ENCODE peak calls at places on chromosomes 12 and 14, in four cellular contexts. One of them, this sample, is unnamed.

GRCh38 chr12:52831251-52831650 is 2.9 kb downstream of the KRT79 start:
- DNase-seq in HCT116: no peak
- DNase-seq in stomach: no peak
- DNase-seq in spleen: peak; percentile 69
- DNase-seq in this sample: no peak

GRCh38 chr12:107396991-107397390 is 288.6 kb upstream of the PWP1 start:
- DNase-seq in HCT116: no peak
- DNase-seq in stomach: no peak
- DNase-seq in spleen: no peak
- DNase-seq in this sample: no peak

GRCh38 chr14:61461808-61462275 is 140.5 kb downstream of the PRKCH start:
- DNase-seq in HCT116: peak; percentile 34
- DNase-seq in spleen: no peak
- DNase-seq in stomach: no peak
- DNase-seq in this sample: no peak

GRCh38 chr12:119340604-119341003 is 6.1 kb downstream of the CCDC60 start:
- DNase-seq in HCT116: no peak
- DNase-seq in stomach: no peak
- DNase-seq in spleen: no peak
- DNase-seq in this sample: no peak

GRCh38 chr14:106657460-106657859 is 1131.1 kb downstream of the TMEM121 start:
- DNase-seq in HCT116: no peak
- DNase-seq in spleen: peak; percentile 82
- DNase-seq in stomach: no peak
- DNase-seq in this sample: no peak

GRCh38 chr14:100528962-100529560 is 58.2 kb downstream of the BEGAIN start:
- DNase-seq in spleen: peak; percentile 66
- DNase-seq in HCT116: no peak
- DNase-seq in stomach: peak; percentile 24
- DNase-seq in this sample: no peak

GRCh38 chr14:56004807-56005579 is 113.2 kb upstream of the PELI2 start:
- DNase-seq in spleen: no peak
- DNase-seq in stomach: peak; percentile 53
- DNase-seq in HCT116: no peak
- DNase-seq in this sample: no peak

GRCh38 chr12:46675736-46676135 is 150.1 kb downstream of the SLC38A4 start:
- DNase-seq in spleen: no peak
- DNase-seq in stomach: no peak
- DNase-seq in HCT116: no peak
- DNase-seq in this sample: peak; percentile 31

GRCh38 chr12:72632286-72632685 is 360.1 kb downstream of the TRHDE start:
- DNase-seq in HCT116: no peak
- DNase-seq in spleen: no peak
- DNase-seq in stomach: no peak
- DNase-seq in this sample: no peak

GRCh38 chr14:50100824-50101223 is 15.5 kb downstream of the VCPKMT start:
- DNase-seq in stomach: no peak
- DNase-seq in HCT116: no peak
- DNase-seq in spleen: no peak
- DNase-seq in this sample: no peak

GRCh38 chr12:126309278-126309677 is 1244.0 kb downstream of the AACS start:
- DNase-seq in stomach: no peak
- DNase-seq in spleen: no peak
- DNase-seq in HCT116: no peak
- DNase-seq in this sample: no peak

GRCh38 chr12:104477812-104478388 is 21.2 kb downstream of the CHST11 start:
- DNase-seq in HCT116: no peak
- DNase-seq in spleen: no peak
- DNase-seq in stomach: no peak
- DNase-seq in this sample: no peak
- H3K4me1 ChIP-seq in HCT116: peaks cover 6% of the 10 kb centered on the region
- H3K4me1 ChIP-seq in spleen: peaks cover 89% of the 10 kb centered on the region
- H3K4me1 ChIP-seq in stomach: peaks cover 20% of the 10 kb centered on the region
- H3K4me1 ChIP-seq in this sample: peaks cover 37% of the 10 kb centered on the region

GRCh38 chr14:39492267-39492666 is 60.0 kb upstream of the FBXO33 start:
- DNase-seq in spleen: no peak
- DNase-seq in stomach: no peak
- DNase-seq in HCT116: no peak
- DNase-seq in this sample: no peak

GRCh38 chr14:39491134-39491541 is 58.9 kb upstream of the FBXO33 start:
- DNase-seq in HCT116: peak; percentile 22
- DNase-seq in stomach: no peak
- DNase-seq in spleen: no peak
- DNase-seq in this sample: no peak

GRCh38 chr14:39483682-39484081 is 51.4 kb upstream of the FBXO33 start:
- DNase-seq in HCT116: no peak
- DNase-seq in spleen: no peak
- DNase-seq in stomach: no peak
- DNase-seq in this sample: no peak

DNA sequence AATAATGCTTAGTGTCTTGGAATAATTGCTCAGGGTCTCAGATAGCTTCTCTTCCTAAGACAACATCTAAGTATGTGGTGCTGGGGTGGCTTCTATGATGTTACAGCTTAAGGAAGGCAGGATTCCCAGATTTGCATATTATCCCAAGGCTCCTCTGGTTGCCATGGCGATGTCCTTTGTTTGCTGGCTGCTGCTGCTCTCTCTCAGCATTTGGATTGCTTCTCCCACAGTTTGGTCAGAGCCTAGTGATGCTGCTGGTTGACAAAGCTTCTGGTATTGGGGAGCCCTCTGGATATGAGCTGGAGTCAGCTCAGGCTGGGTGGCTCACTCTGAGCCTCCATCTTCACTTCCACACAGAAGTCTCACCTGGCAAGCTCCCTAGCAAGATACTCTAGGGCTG is 56.4 kb upstream of the FBXO33 start:
- DNase-seq in HCT116: no peak
- DNase-seq in spleen: no peak
- DNase-seq in stomach: no peak
- DNase-seq in this sample: no peak
- TF ChIP-seq POLR2AphosphoS5 in HCT116: no peak
- TF ChIP-seq POLR2AphosphoS5 in spleen: no peak
- TF ChIP-seq POLR2AphosphoS5 in stomach: no peak
- TF ChIP-seq POLR2AphosphoS5 in this sample: no peak

GRCh38 chr12:664075-664778 is 982 bp upstream of the NINJ2 start:
- DNase-seq in HCT116: no peak
- DNase-seq in spleen: no peak
- DNase-seq in stomach: no peak
- DNase-seq in this sample: no peak

GRCh38 chr12:666066-666465 is 2.8 kb upstream of the NINJ2 start:
- DNase-seq in stomach: no peak
- DNase-seq in HCT116: no peak
- DNase-seq in spleen: no peak
- DNase-seq in this sample: no peak

GRCh38 chr12:662541-663292 is 528 bp downstream of the NINJ2 start:
- DNase-seq in spleen: no peak
- DNase-seq in HCT116: no peak
- DNase-seq in stomach: no peak
- DNase-seq in this sample: no peak

GRCh38 chr12:663293-663871 is at the start of gene NINJ2:
- DNase-seq in HCT116: no peak
- DNase-seq in stomach: no peak
- DNase-seq in spleen: no peak
- DNase-seq in this sample: no peak

DNA sequence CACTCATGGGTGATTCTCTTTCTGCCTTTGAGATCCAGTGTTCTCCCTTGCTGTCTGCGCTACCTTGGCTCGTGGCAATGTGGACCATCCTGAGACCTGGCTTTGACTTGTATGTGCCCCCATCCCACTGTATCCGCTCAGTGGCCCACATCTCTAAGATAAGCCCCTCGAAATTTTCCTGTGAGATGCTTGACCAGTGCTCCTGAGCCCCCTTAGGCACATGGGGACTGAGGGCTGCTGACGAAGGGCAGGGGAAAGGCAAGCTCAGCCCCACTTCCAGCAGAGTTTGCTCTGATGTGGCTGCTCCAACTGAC is 1.5 kb upstream of the NINJ2 start:
- DNase-seq in spleen: no peak
- DNase-seq in HCT116: no peak
- DNase-seq in stomach: no peak
- DNase-seq in this sample: no peak
- H3K4me1 ChIP-seq in spleen: peaks cover 34% of the 10 kb centered on the region
- H3K4me1 ChIP-seq in HCT116: no peaks in the 10 kb centered on the region
- H3K4me1 ChIP-seq in stomach: no peaks in the 10 kb centered on the region
- H3K4me1 ChIP-seq in this sample: peaks cover 14% of the 10 kb centered on the region

DNA sequence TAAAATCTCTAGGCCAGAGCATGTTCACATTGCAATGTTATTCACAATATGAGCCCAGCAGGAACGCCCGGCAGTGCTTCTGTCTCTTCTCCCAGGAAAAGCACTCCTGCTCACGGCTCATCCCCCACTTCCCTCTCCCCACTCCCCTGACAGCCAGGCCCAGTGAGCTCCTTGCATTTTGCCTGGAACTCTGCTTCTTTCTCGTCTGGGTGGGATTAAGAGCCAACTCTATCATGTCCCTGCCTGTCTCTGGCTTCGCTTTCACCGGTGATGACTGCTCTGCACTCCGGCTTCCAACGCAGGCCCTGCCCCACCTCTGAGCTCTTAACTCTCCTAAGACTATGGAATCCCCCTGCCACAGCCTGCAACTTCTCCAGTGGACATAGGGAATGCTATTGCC is 2.5 kb downstream of the PLEK2 start:
- DNase-seq in stomach: no peak
- DNase-seq in HCT116: no peak
- DNase-seq in spleen: no peak
- DNase-seq in this sample: no peak
- TF ChIP-seq POLR2AphosphoS5 in stomach: no peak
- TF ChIP-seq POLR2AphosphoS5 in HCT116: no peak
- TF ChIP-seq POLR2AphosphoS5 in spleen: no peak
- TF ChIP-seq POLR2AphosphoS5 in this sample: no peak

GRCh38 chr12:108712164-108712924 is 19.0 kb downstream of the CORO1C start:
- DNase-seq in HCT116: no peak
- DNase-seq in spleen: no peak
- DNase-seq in stomach: no peak
- DNase-seq in this sample: no peak
- H3K4me1 ChIP-seq in HCT116: no peaks in the 10 kb centered on the region
- H3K4me1 ChIP-seq in spleen: peaks cover 50% of the 10 kb centered on the region
- H3K4me1 ChIP-seq in stomach: peaks cover 58% of the 10 kb centered on the region
- H3K4me1 ChIP-seq in this sample: peaks cover 29% of the 10 kb centered on the region

DNA sequence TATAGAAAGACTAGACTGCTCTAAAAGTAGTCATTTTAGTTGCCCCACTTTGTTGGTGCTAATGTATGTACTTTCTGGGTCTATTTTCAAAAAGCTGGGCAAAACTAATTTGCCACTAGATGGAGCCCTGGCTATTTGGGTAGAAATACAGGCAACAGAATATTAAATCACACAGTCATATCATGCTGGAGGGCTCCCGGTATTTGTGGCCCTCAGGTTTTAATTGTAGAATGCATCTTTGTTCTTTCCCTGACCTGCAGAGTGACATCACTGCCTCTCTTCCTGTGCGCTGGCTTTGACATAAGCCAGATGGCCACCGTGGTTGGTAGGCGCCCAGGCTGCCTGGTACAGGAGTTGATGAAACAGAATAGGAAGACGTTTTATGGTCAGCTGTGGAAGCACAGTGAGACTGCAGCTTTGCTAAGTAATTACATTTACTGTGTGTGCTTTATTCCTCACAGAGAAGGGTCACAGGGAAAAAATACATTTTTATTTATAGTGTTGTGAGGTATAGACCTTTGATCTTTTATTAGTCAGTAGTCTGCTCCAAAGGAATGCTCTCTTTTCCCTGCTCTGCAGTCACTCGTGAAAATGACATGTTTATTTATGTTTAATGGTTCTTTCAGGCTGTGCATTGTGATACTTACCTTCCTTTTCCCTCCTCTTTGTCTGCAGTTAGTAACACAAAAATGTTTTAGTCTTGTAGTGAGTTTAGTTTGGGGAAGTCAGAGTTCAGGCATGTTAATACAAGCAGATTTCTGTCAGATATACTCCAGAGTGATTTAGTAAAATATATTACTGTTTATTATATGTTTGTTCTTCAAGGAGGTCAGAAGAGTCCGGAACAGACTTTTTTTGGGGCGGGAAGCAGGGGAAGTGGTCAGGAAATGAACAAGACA is 28.4 kb downstream of the MSRB3 start:
- DNase-seq in HCT116: peak; percentile 91
- DNase-seq in spleen: peak; percentile 74
- DNase-seq in stomach: no peak
- DNase-seq in this sample: no peak
- TF ChIP-seq POLR2AphosphoS5 in HCT116: peak; percentile 58
- TF ChIP-seq POLR2AphosphoS5 in spleen: no peak
- TF ChIP-seq POLR2AphosphoS5 in stomach: peak; percentile 66
- TF ChIP-seq POLR2AphosphoS5 in this sample: no peak

GRCh38 chr12:6551496-6552139 is 4.2 kb downstream of the IFFO1 start:
- DNase-seq in stomach: no peak
- DNase-seq in spleen: peak; percentile 76
- DNase-seq in HCT116: no peak
- DNase-seq in this sample: no peak

GRCh38 chr12:6552140-6552551 is 3.7 kb downstream of the IFFO1 start:
- DNase-seq in stomach: no peak
- DNase-seq in HCT116: no peak
- DNase-seq in spleen: peak; percentile 72
- DNase-seq in this sample: no peak

GRCh38 chr12:6550294-6551062 is 5.4 kb downstream of the IFFO1 start:
- DNase-seq in HCT116: no peak
- DNase-seq in stomach: no peak
- DNase-seq in spleen: peak; percentile 83
- DNase-seq in this sample: peak; percentile 75

GRCh38 chr12:6549379-6550151 is 6.3 kb downstream of the IFFO1 start:
- DNase-seq in HCT116: no peak
- DNase-seq in stomach: no peak
- DNase-seq in spleen: peak; percentile 77
- DNase-seq in this sample: no peak

DNA sequence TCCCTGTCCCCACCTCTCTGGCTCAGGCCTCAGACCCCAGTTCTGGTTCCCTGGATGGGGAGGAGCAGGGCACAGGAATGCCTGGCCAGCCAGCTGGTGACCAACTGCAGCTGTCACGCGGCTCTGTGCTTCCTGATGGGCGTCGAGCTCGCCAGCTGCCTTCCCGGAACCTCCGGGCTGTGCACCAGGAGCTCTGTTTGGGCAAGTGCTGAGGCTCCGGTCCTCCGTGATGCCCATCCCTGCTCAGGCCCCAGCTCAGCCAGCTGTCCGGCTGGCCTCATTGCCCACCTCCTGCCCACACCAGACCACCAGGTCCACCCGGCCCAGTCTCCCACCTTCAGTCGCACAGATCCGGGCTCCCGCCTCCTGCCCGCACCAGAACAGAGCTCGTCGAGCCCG is 4.8 kb downstream of the IFFO1 start:
- DNase-seq in spleen: peak; percentile 86
- DNase-seq in stomach: no peak
- DNase-seq in HCT116: no peak
- DNase-seq in this sample: peak; percentile 74
- H3K4me1 ChIP-seq in spleen: peaks cover 76% of the 10 kb centered on the region
- H3K4me1 ChIP-seq in stomach: peaks cover 70% of the 10 kb centered on the region
- H3K4me1 ChIP-seq in HCT116: peaks cover 11% of the 10 kb centered on the region
- H3K4me1 ChIP-seq in this sample: peaks cover 72% of the 10 kb centered on the region

GRCh38 chr12:51706206-51706605 is 115.2 kb downstream of the SCN8A start:
- DNase-seq in spleen: no peak
- DNase-seq in HCT116: no peak
- DNase-seq in stomach: no peak
- DNase-seq in this sample: no peak

GRCh38 chr12:51702582-51702981 is 111.5 kb downstream of the SCN8A start:
- DNase-seq in spleen: no peak
- DNase-seq in HCT116: no peak
- DNase-seq in stomach: no peak
- DNase-seq in this sample: no peak

GRCh38 chr12:51700887-51701286 is 109.9 kb downstream of the SCN8A start:
- DNase-seq in HCT116: no peak
- DNase-seq in spleen: no peak
- DNase-seq in stomach: no peak
- DNase-seq in this sample: no peak

GRCh38 chr12:51705450-51705849 is 114.4 kb downstream of the SCN8A start:
- DNase-seq in HCT116: no peak
- DNase-seq in stomach: no peak
- DNase-seq in spleen: no peak
- DNase-seq in this sample: no peak
- TF ChIP-seq POLR2AphosphoS5 in HCT116: no peak
- TF ChIP-seq POLR2AphosphoS5 in stomach: no peak
- TF ChIP-seq POLR2AphosphoS5 in spleen: no peak
- TF ChIP-seq POLR2AphosphoS5 in this sample: no peak

This sample was measured in upper lobe of left lung.